ENCODE peak calls at places on chromosomes 13 and 19, in seven cellular contexts. Z, G, U, F, R, T and S are unnamed samples.
A peak's percentile ranks its signal among the peaks of the same experiment; 100 is the strongest.

GRCh38 chr19:55255618-55256423 is 3.0 kb downstream of the PPP6R1 start:
- DNase-seq in T (peak; percentile 47), R (peak; percentile 39), Z (peak; percentile 60), U (no peak), F (no peak), G (no peak), S (no peak)

GRCh38 chr19:3852614-3853254 is 16.1 kb downstream of the ZFR2 start:
- DNase-seq in F (peak; percentile 39), U (no peak), T (peak; percentile 31), Z (peak; percentile 60), R (no peak), G (peak; percentile 79), S (peak; percentile 30)

GRCh38 chr19:7497292-7497691 is 8.5 kb upstream of the PEX11G start:
- DNase-seq in T (no peak), G (no peak), R (no peak), U (no peak), F (peak; percentile 42), Z (no peak), S (no peak)

GRCh38 chr13:25365720-25366235 is 6.0 kb upstream of the ATP8A2 start:
- DNase-seq in G (no peak), F (no peak), Z (no peak), R (no peak), T (no peak), U (no peak), S (no peak)

GRCh38 chr13:24274452-24274971 is 34.9 kb upstream of the C1QTNF9 start:
- DNase-seq in T (no peak), U (no peak), G (no peak), Z (peak; percentile 59), R (peak; percentile 88), F (no peak), S (no peak)

GRCh38 chr13:93080587-93080986 is 146.0 kb upstream of the GPC6 start:
- DNase-seq in G (no peak), R (no peak), Z (peak; percentile 10), U (no peak), F (no peak), T (no peak), S (no peak)

GRCh38 chr13:95713651-95714050 is 36.7 kb downstream of the DNAJC3 start:
- DNase-seq in Z (peak; percentile 27), T (no peak), F (no peak), R (no peak), U (no peak), G (no peak), S (no peak)

GRCh38 chr13:40344270-40345148 is 321.9 kb downstream of the FOXO1 start:
- DNase-seq in F (no peak), U (no peak), T (peak; percentile 43), Z (no peak), R (peak; percentile 7), G (no peak), S (no peak)

GRCh38 chr13:30422056-30422914 is at the start of gene UBE2L5:
- DNase-seq in R (no peak), Z (peak; percentile 74), G (peak; percentile 63), U (no peak), T (peak; percentile 23), F (peak; percentile 65), S (peak; percentile 65)

GRCh38 chr13:113650731-113651148 is 7.3 kb downstream of the ATP4B start:
- DNase-seq in R (no peak), G (no peak), F (no peak), T (no peak), U (no peak), Z (no peak), S (no peak)

GRCh38 chr19:56642711-56643459 is at the start of gene SMIM17:
- DNase-seq in G (no peak), F (no peak), R (no peak), Z (no peak), T (no peak), U (no peak), S (no peak)

GRCh38 chr13:35179494-35179893 is 237.4 kb downstream of the NBEA start:
- DNase-seq in Z (no peak), G (no peak), R (no peak), F (no peak), U (no peak), T (no peak), S (no peak)

GRCh38 chr19:33296473-33297060 is 5.8 kb downstream of the CEBPA start:
- DNase-seq in T (no peak), U (no peak), G (no peak), R (no peak), Z (no peak), F (no peak), S (no peak)

GRCh38 chr19:50377051-50377441 is 789 bp downstream of the NR1H2 start:
- DNase-seq in Z (no peak), U (no peak), R (no peak), G (peak; percentile 58), F (peak; percentile 58), T (peak; percentile 12), S (peak; percentile 14)

DNA sequence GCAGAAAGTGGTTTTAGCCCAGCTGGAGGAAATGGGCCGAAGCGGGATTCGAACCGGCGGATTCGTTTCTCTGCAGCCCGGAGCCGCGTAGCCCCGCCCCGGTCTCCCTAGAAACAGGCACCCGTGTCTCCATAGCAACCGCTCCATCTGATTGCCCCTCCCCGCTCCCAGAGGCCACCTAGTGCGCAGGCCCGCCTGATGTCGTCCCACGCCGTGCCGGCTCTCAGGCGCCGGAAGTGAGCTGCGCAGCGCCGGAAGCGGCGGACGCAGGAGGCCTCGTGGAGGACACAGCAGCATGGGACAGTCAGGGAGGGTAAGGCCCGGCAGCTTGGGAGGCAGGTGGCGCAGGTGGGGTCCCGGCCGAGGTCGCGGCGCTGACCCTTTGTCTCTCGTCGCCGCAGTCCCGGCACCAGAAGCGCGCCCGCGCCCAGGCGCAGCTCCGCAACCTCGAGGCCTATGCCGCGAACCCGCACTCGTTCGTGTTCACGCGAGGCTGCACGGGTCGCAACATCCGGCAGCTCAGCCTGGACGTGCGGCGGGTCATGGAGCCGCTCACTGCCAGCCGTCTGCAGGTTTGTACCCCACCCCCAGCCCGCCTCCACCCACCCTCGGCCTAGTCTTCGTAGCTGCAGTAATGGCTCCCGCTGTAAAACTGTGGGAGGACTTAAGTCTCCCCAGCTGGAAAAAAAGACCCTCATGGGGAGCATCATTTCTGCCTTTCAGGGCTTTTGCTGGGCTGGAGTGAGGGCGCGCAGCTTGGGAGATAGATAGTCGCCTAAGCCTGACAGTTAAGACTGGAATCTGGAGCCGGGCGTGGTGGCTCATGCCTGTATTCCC is at the start of gene PPAN:
- DNase-seq in G (peak; percentile 94), F (peak; percentile 96), T (peak; percentile 95), Z (peak; percentile 98), R (peak; percentile 93), U (peak; percentile 90), S (peak; percentile 98)
- TF ChIP-seq POLR2A in G (no peak), F (peak; percentile 88), T (peak; percentile 87), Z (peak; percentile 86), R (peak; percentile 95), U (no peak), S (peak; percentile 89)

DNA sequence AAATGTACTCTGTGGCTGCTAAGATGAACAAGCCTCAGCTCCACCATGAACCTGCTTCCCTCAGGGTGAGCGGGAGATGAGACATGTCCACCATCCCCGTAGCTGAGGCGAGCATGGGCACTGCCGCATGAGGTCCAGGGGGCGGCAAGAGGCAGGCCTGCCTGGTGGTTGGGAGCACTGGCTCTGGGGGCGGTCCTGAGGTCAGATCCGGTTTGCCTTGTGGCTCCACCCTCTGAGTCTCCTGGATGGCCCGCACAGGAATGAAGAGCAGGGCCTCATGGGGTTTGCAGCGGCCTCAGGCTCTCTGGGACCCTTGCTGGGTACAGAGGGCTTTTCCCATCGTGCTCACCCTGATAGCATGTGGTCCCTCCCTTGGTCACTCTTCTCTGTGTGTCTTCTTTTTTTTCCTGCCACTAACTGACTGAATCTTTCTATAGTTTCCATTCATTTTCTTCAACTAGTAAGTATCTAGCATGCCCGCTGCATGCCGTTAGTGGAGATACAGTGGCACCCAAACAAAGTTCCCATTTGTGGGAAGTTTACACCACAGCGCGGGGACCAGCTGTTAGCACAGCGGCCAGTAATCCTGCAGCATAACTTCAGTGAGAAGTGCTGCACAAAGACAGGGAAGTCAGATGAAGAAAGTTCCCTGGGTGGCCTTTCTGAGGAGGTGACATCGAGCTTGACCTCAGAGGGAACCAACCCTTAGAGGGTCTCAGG is 37.3 kb downstream of the CAPN12 start:
- DNase-seq in G (no peak), T (no peak), F (no peak), Z (no peak), R (no peak), U (no peak), S (peak; percentile 46)
- H3K36me3 ChIP-seq in G (peaks cover 63% of the 10 kb centered on the region), T (peaks cover 71% of the 10 kb centered on the region), F (peaks cover 99% of the 10 kb centered on the region), Z (peaks cover 91% of the 10 kb centered on the region), R (peaks cover 60% of the 10 kb centered on the region), U (peaks cover 75% of the 10 kb centered on the region), S (peaks cover 26% of the 10 kb centered on the region)

DNA sequence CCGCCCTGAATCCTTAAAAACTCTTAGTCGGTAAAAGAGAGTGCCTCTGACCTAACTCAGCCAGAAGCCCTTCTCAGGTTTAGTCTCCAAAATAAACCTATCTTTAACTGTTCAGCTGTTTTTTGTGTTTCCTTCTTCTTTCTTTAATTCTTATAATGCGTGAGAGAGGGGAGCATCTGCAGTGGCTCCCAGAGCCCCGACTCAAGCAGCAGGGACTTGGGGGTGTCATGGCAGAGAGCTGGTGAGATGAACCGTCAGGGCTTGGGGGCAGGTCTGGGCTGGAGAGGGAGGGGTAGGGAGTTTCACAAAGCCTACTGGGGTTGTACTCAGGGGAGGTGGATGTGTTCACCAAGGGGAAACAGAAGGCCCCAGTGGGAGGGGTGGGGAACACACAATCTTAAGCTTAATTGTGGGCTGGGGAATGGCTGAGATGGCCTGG is 16.8 kb upstream of the SIGLEC6 start:
- DNase-seq in U (no peak), Z (no peak), G (no peak), F (no peak), T (no peak), R (no peak), S (no peak)
- H2AFZ ChIP-seq in U (no peak overlapping the region), Z (no peak overlapping the region), G (no peak overlapping the region), F (peak overlapping the region; percentile 16), T (no peak overlapping the region), R (no peak overlapping the region), S (no peak overlapping the region)

GRCh38 chr19:14536926-14537692 is 7.7 kb downstream of the TECR start:
- DNase-seq in F (peak; percentile 93), G (peak; percentile 88), Z (no peak), R (no peak), U (peak; percentile 94), T (no peak), S (peak; percentile 77)
- TF ChIP-seq POLR2A in F (peak; percentile 46), G (no peak), Z (no peak), R (no peak), U (no peak), T (no peak), S (no peak)

DNA sequence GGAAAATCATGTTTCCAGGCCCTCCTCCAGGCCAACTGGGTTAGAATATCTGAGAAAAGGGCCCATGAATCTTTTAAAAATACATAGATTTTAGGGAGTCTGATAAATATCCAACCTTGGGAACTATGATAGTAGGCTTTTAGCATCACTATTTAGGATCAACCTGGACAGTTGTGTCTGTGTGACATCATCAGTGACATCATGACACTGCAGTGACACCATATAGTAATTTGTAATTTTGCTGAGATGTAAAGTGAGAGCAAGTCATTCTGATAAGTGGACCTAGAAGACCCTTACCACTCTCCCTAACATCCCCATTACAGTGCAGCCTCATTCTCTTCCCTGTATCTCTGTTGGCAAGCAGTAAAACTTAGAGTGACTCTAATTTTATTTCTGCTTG is 14.1 kb downstream of the GPALPP1 start:
- DNase-seq in T (no peak), U (no peak), F (no peak), G (no peak), R (no peak), Z (no peak), S (no peak)
- H3K36me3 ChIP-seq in T (peaks cover 6% of the 10 kb centered on the region), U (peaks cover 9% of the 10 kb centered on the region), F (peaks cover 17% of the 10 kb centered on the region), G (peaks cover 3% of the 10 kb centered on the region), R (no peaks in the 10 kb centered on the region), Z (peaks cover 17% of the 10 kb centered on the region), S (peaks cover 5% of the 10 kb centered on the region)